ENCODE peak calls at places on chromosomes 6 and 20, in five cellular contexts. One of them, this sample, is unnamed. For H3K9me3, the result is how much of the 10 kb centered on the place peaks cover.

GRCh38 chr6:14380421-14380820 is 262.8 kb downstream of the CD83 start:
- DNase-seq in OCI-LY7: no peak
- DNase-seq in GM23248: no peak
- DNase-seq in left lung: no peak
- DNase-seq in effector memory CD4-positive, alpha-beta T cell: no peak
- DNase-seq in this sample: no peak

GRCh38 chr6:32609731-32610640 is 20.3 kb upstream of the HLA-DRB1 start:
- DNase-seq in OCI-LY7: peak
- DNase-seq in GM23248: peak
- DNase-seq in left lung: peak
- DNase-seq in effector memory CD4-positive, alpha-beta T cell: peak
- DNase-seq in this sample: peak

GRCh38 chr6:31899882-31900722 is 1.8 kb downstream of the ZBTB12 start:
- DNase-seq in OCI-LY7: no peak
- DNase-seq in GM23248: no peak
- DNase-seq in left lung: no peak
- DNase-seq in effector memory CD4-positive, alpha-beta T cell: no peak
- DNase-seq in this sample: no peak

GRCh38 chr6:14506656-14507242 is 389.2 kb downstream of the CD83 start:
- DNase-seq in OCI-LY7: no peak
- DNase-seq in GM23248: no peak
- DNase-seq in left lung: no peak
- DNase-seq in effector memory CD4-positive, alpha-beta T cell: no peak
- DNase-seq in this sample: no peak

GRCh38 chr6:114301596-114302219 is 41.1 kb downstream of the HS3ST5 start:
- DNase-seq in OCI-LY7: no peak
- DNase-seq in GM23248: no peak
- DNase-seq in left lung: no peak
- DNase-seq in effector memory CD4-positive, alpha-beta T cell: no peak
- DNase-seq in this sample: no peak

GRCh38 chr20:63172726-63173125 is 43.2 kb downstream of the YTHDF1 start:
- DNase-seq in OCI-LY7: peak
- DNase-seq in GM23248: no peak
- DNase-seq in left lung: no peak
- DNase-seq in effector memory CD4-positive, alpha-beta T cell: no peak
- DNase-seq in this sample: no peak

GRCh38 chr6:15763827-15764226 is 101.0 kb upstream of the DTNBP1 start:
- DNase-seq in OCI-LY7: no peak
- DNase-seq in GM23248: peak
- DNase-seq in left lung: peak
- DNase-seq in effector memory CD4-positive, alpha-beta T cell: no peak
- DNase-seq in this sample: no peak

GRCh38 chr6:55445648-55446204 is 118.5 kb downstream of the GFRAL start:
- DNase-seq in OCI-LY7: peak
- DNase-seq in GM23248: peak
- DNase-seq in left lung: no peak
- DNase-seq in effector memory CD4-positive, alpha-beta T cell: no peak
- DNase-seq in this sample: no peak

GRCh38 chr6:168131464-168132415 is 52.7 kb upstream of the FRMD1 start:
- DNase-seq in OCI-LY7: no peak
- DNase-seq in GM23248: no peak
- DNase-seq in left lung: no peak
- DNase-seq in effector memory CD4-positive, alpha-beta T cell: no peak
- DNase-seq in this sample: no peak
- H3K9me3 ChIP-seq in OCI-LY7: under half
- H3K9me3 ChIP-seq in GM23248: under half
- H3K9me3 ChIP-seq in left lung: under half
- H3K9me3 ChIP-seq in effector memory CD4-positive, alpha-beta T cell: under half
- H3K9me3 ChIP-seq in this sample: under half

GRCh38 chr6:168458101-168458500 is 17.1 kb downstream of the SMOC2 start:
- DNase-seq in OCI-LY7: no peak
- DNase-seq in GM23248: no peak
- DNase-seq in left lung: no peak
- DNase-seq in effector memory CD4-positive, alpha-beta T cell: no peak
- DNase-seq in this sample: no peak
- H3K9me3 ChIP-seq in OCI-LY7: under half
- H3K9me3 ChIP-seq in GM23248: under half
- H3K9me3 ChIP-seq in left lung: under half
- H3K9me3 ChIP-seq in effector memory CD4-positive, alpha-beta T cell: under half
- H3K9me3 ChIP-seq in this sample: under half

GRCh38 chr6:155349129-155349528 is 34.8 kb upstream of the TFB1M start:
- DNase-seq in OCI-LY7: no peak
- DNase-seq in GM23248: peak
- DNase-seq in left lung: no peak
- DNase-seq in effector memory CD4-positive, alpha-beta T cell: no peak
- DNase-seq in this sample: no peak
- H3K9me3 ChIP-seq in OCI-LY7: under half
- H3K9me3 ChIP-seq in GM23248: under half
- H3K9me3 ChIP-seq in left lung: under half
- H3K9me3 ChIP-seq in effector memory CD4-positive, alpha-beta T cell: under half
- H3K9me3 ChIP-seq in this sample: under half

GRCh38 chr6:157988700-157989063 is 7.0 kb downstream of the SYNJ2 start:
- DNase-seq in OCI-LY7: no peak
- DNase-seq in GM23248: no peak
- DNase-seq in left lung: no peak
- DNase-seq in effector memory CD4-positive, alpha-beta T cell: no peak
- DNase-seq in this sample: no peak
- H3K9me3 ChIP-seq in OCI-LY7: under half
- H3K9me3 ChIP-seq in GM23248: under half
- H3K9me3 ChIP-seq in left lung: under half
- H3K9me3 ChIP-seq in effector memory CD4-positive, alpha-beta T cell: under half
- H3K9me3 ChIP-seq in this sample: under half

GRCh38 chr20:30815577-30816181 is 441.8 kb upstream of the DEFB115 start:
- DNase-seq in OCI-LY7: no peak
- DNase-seq in GM23248: no peak
- DNase-seq in left lung: no peak
- DNase-seq in effector memory CD4-positive, alpha-beta T cell: no peak
- DNase-seq in this sample: no peak
- H3K9me3 ChIP-seq in OCI-LY7: under half
- H3K9me3 ChIP-seq in GM23248: under half
- H3K9me3 ChIP-seq in left lung: under half
- H3K9me3 ChIP-seq in effector memory CD4-positive, alpha-beta T cell: under half
- H3K9me3 ChIP-seq in this sample: under half

GRCh38 chr6:127969701-127970100 is 68.8 kb upstream of the THEMIS start:
- DNase-seq in OCI-LY7: no peak
- DNase-seq in GM23248: no peak
- DNase-seq in left lung: no peak
- DNase-seq in effector memory CD4-positive, alpha-beta T cell: no peak
- DNase-seq in this sample: no peak

GRCh38 chr6:127971386-127971785 is 70.5 kb upstream of the THEMIS start:
- DNase-seq in OCI-LY7: no peak
- DNase-seq in GM23248: no peak
- DNase-seq in left lung: no peak
- DNase-seq in effector memory CD4-positive, alpha-beta T cell: no peak
- DNase-seq in this sample: no peak

GRCh38 chr6:127968394-127968793 is 67.5 kb upstream of the THEMIS start:
- DNase-seq in OCI-LY7: no peak
- DNase-seq in GM23248: peak
- DNase-seq in left lung: no peak
- DNase-seq in effector memory CD4-positive, alpha-beta T cell: no peak
- DNase-seq in this sample: no peak

GRCh38 chr6:127966616-127967015 is 65.8 kb upstream of the THEMIS start:
- DNase-seq in OCI-LY7: no peak
- DNase-seq in GM23248: no peak
- DNase-seq in left lung: no peak
- DNase-seq in effector memory CD4-positive, alpha-beta T cell: no peak
- DNase-seq in this sample: no peak

GRCh38 chr6:127967708-127968107 is 66.8 kb upstream of the THEMIS start:
- DNase-seq in OCI-LY7: no peak
- DNase-seq in GM23248: no peak
- DNase-seq in left lung: no peak
- DNase-seq in effector memory CD4-positive, alpha-beta T cell: no peak
- DNase-seq in this sample: no peak
- H3K9me3 ChIP-seq in OCI-LY7: under half
- H3K9me3 ChIP-seq in GM23248: under half
- H3K9me3 ChIP-seq in left lung: under half
- H3K9me3 ChIP-seq in effector memory CD4-positive, alpha-beta T cell: under half
- H3K9me3 ChIP-seq in this sample: under half

GRCh38 chr20:37564388-37565133 is 36.9 kb upstream of the BLCAP start:
- DNase-seq in OCI-LY7: peak
- DNase-seq in GM23248: peak
- DNase-seq in left lung: peak
- DNase-seq in effector memory CD4-positive, alpha-beta T cell: no peak
- DNase-seq in this sample: peak

GRCh38 chr20:37565134-37565811 is 37.6 kb upstream of the BLCAP start:
- DNase-seq in OCI-LY7: no peak
- DNase-seq in GM23248: no peak
- DNase-seq in left lung: no peak
- DNase-seq in effector memory CD4-positive, alpha-beta T cell: no peak
- DNase-seq in this sample: no peak

GRCh38 chr20:37566590-37567330 is 39.1 kb upstream of the BLCAP start:
- DNase-seq in OCI-LY7: no peak
- DNase-seq in GM23248: no peak
- DNase-seq in left lung: no peak
- DNase-seq in effector memory CD4-positive, alpha-beta T cell: no peak
- DNase-seq in this sample: no peak

GRCh38 chr20:37567671-37568588 is 40.3 kb upstream of the BLCAP start:
- DNase-seq in OCI-LY7: no peak
- DNase-seq in GM23248: peak
- DNase-seq in left lung: no peak
- DNase-seq in effector memory CD4-positive, alpha-beta T cell: no peak
- DNase-seq in this sample: no peak

DNA sequence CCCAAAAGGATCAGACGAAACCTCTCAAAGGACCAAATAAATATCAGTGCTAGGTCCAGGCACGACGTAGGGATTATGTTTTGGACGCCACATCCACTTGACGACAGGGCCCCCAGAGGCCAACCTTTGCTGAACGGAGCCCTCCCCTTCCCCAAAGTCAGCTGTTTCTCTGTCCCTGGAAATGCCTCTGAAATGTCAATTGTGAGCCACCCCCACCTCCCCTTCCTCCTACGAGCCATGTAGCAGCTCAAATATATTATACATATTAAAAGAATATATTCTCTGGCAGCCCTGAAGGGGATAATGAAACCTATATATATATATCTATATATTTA is 39.6 kb upstream of the BLCAP start:
- DNase-seq in OCI-LY7: no peak
- DNase-seq in GM23248: no peak
- DNase-seq in left lung: no peak
- DNase-seq in effector memory CD4-positive, alpha-beta T cell: no peak
- DNase-seq in this sample: no peak
- H3K9me3 ChIP-seq in OCI-LY7: under half
- H3K9me3 ChIP-seq in GM23248: under half
- H3K9me3 ChIP-seq in left lung: under half
- H3K9me3 ChIP-seq in effector memory CD4-positive, alpha-beta T cell: under half
- H3K9me3 ChIP-seq in this sample: under half

GRCh38 chr20:58531063-58531462 is 15.9 kb upstream of the APCDD1L start:
- DNase-seq in OCI-LY7: no peak
- DNase-seq in GM23248: no peak
- DNase-seq in left lung: no peak
- DNase-seq in effector memory CD4-positive, alpha-beta T cell: no peak
- DNase-seq in this sample: no peak

GRCh38 chr20:58524814-58525213 is 9.6 kb upstream of the APCDD1L start:
- DNase-seq in OCI-LY7: no peak
- DNase-seq in GM23248: peak
- DNase-seq in left lung: no peak
- DNase-seq in effector memory CD4-positive, alpha-beta T cell: no peak
- DNase-seq in this sample: no peak

GRCh38 chr20:58531657-58532056 is 16.5 kb upstream of the APCDD1L start:
- DNase-seq in OCI-LY7: no peak
- DNase-seq in GM23248: no peak
- DNase-seq in left lung: no peak
- DNase-seq in effector memory CD4-positive, alpha-beta T cell: no peak
- DNase-seq in this sample: no peak

GRCh38 chr20:58526411-58526810 is 11.2 kb upstream of the APCDD1L start:
- DNase-seq in OCI-LY7: no peak
- DNase-seq in GM23248: no peak
- DNase-seq in left lung: no peak
- DNase-seq in effector memory CD4-positive, alpha-beta T cell: no peak
- DNase-seq in this sample: no peak

DNA sequence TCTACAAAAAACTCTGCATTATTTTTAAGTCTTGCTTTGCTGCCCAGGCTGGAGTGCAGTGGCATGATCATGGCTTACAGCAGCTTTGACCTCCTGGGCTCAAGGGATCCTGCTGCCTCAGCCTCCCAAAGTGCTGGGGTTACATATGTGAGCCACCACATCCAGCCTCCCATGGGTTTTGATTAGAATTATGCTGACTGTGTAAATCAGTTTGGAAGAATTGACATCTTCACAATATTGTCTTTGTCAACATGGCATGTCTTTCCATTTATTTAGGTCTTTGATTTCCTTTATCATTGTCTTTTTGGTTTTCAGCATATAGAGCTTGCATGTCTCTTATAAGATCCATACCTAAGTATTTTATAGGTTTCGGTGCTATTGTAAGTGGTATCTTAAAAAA is 13.2 kb upstream of the APCDD1L start:
- DNase-seq in OCI-LY7: no peak
- DNase-seq in GM23248: no peak
- DNase-seq in left lung: no peak
- DNase-seq in effector memory CD4-positive, alpha-beta T cell: no peak
- DNase-seq in this sample: no peak
- H3K9me3 ChIP-seq in OCI-LY7: under half
- H3K9me3 ChIP-seq in GM23248: under half
- H3K9me3 ChIP-seq in left lung: under half
- H3K9me3 ChIP-seq in effector memory CD4-positive, alpha-beta T cell: under half
- H3K9me3 ChIP-seq in this sample: under half

GRCh38 chr6:76262240-76262639 is 189.8 kb upstream of the IMPG1 start:
- DNase-seq in OCI-LY7: no peak
- DNase-seq in GM23248: no peak
- DNase-seq in left lung: no peak
- DNase-seq in effector memory CD4-positive, alpha-beta T cell: no peak
- DNase-seq in this sample: no peak
- H3K9me3 ChIP-seq in OCI-LY7: under half
- H3K9me3 ChIP-seq in GM23248: under half
- H3K9me3 ChIP-seq in left lung: under half
- H3K9me3 ChIP-seq in effector memory CD4-positive, alpha-beta T cell: under half
- H3K9me3 ChIP-seq in this sample: under half

GRCh38 chr20:59805786-59806577 is 127.5 kb downstream of the SYCP2 start:
- DNase-seq in OCI-LY7: no peak
- DNase-seq in GM23248: no peak
- DNase-seq in left lung: no peak
- DNase-seq in effector memory CD4-positive, alpha-beta T cell: no peak
- DNase-seq in this sample: no peak

GRCh38 chr20:59807909-59808728 is 125.3 kb downstream of the SYCP2 start:
- DNase-seq in OCI-LY7: no peak
- DNase-seq in GM23248: no peak
- DNase-seq in left lung: no peak
- DNase-seq in effector memory CD4-positive, alpha-beta T cell: no peak
- DNase-seq in this sample: no peak

GRCh38 chr20:59805266-59805665 is 128.2 kb downstream of the SYCP2 start:
- DNase-seq in OCI-LY7: no peak
- DNase-seq in GM23248: no peak
- DNase-seq in left lung: no peak
- DNase-seq in effector memory CD4-positive, alpha-beta T cell: no peak
- DNase-seq in this sample: no peak

GRCh38 chr20:59804347-59804746 is 129.1 kb downstream of the SYCP2 start:
- DNase-seq in OCI-LY7: no peak
- DNase-seq in GM23248: no peak
- DNase-seq in left lung: no peak
- DNase-seq in effector memory CD4-positive, alpha-beta T cell: no peak
- DNase-seq in this sample: no peak

DNA sequence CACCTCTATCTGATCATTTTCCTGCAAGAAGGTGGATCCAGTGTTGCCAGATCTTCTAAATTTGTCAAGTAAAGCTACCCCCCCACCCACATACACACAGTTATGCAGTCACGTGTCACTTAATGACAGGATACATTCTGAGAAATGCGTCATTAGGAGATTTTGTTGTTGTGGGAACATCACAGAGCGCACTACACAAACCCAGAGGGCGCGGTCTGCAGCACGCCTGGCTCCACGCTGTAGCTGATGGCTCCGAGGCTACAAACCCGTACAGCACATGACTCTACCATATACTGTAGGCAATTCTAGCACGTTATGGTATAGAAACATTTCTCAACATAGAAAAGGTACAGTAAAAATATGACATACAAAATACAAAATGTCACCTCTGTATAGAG is 126.9 kb downstream of the SYCP2 start:
- DNase-seq in OCI-LY7: no peak
- DNase-seq in GM23248: no peak
- DNase-seq in left lung: no peak
- DNase-seq in effector memory CD4-positive, alpha-beta T cell: no peak
- DNase-seq in this sample: no peak
- H3K9me3 ChIP-seq in OCI-LY7: under half
- H3K9me3 ChIP-seq in GM23248: under half
- H3K9me3 ChIP-seq in left lung: under half
- H3K9me3 ChIP-seq in effector memory CD4-positive, alpha-beta T cell: under half
- H3K9me3 ChIP-seq in this sample: under half